ENCODE peak calls at places on chromosome 9, in ten cellular contexts. T is colonic mucosa; Y is M059J; F is CD8-positive, alpha-beta T cell; P is fibroblast of mammary gland; D is mesendoderm; Q is MM.1S; U is T1000; X is NCI-H1417; L is heart right ventricle. G is an unnamed sample.

GRCh38 chr9:84867171-84867570 is 197.6 kb downstream of the NTRK2 start:
- DNase-seq in L (no peak), Q (no peak), U (no peak), T (no peak), X (no peak), Y (no peak), P (no peak), D (no peak), F (no peak), G (no peak)

GRCh38 chr9:35152926-35153325 is 8.9 kb upstream of the UNC13B start:
- DNase-seq in X (no peak), Q (no peak), T (no peak), P (no peak), U (no peak), D (no peak), F (no peak), L (no peak), Y (no peak), G (no peak)

GRCh38 chr9:12680341-12680740 is 12.8 kb upstream of the TYRP1 start:
- DNase-seq in U (no peak), X (no peak), Y (peak; percentile 87), Q (no peak), F (no peak), L (no peak), D (peak; percentile 74), T (no peak), P (no peak), G (peak; percentile 76)

GRCh38 chr9:91643474-91644102 is 220.0 kb upstream of the NFIL3 start:
- DNase-seq in Q (no peak), F (no peak), D (no peak), L (no peak), X (no peak), Y (no peak), P (no peak), T (no peak), U (no peak), G (peak; percentile 13)

GRCh38 chr9:2411459-2412215 is 209.9 kb upstream of the VLDLR start:
- DNase-seq in Y (peak; percentile 86), T (no peak), F (no peak), D (peak; percentile 94), U (no peak), L (no peak), P (no peak), Q (no peak), X (no peak), G (peak; percentile 38)

GRCh38 chr9:137280478-137281344 is 3.2 kb downstream of the TOR4A start:
- DNase-seq in D (peak; percentile 62), X (no peak), P (no peak), U (no peak), L (no peak), F (no peak), Q (no peak), T (peak; percentile 39), Y (no peak), G (no peak)

GRCh38 chr9:76989501-76989900 is 30.0 kb upstream of the FOXB2 start:
- DNase-seq in X (no peak), P (no peak), D (no peak), Y (no peak), L (no peak), F (no peak), T (no peak), Q (no peak), U (no peak), G (no peak)

GRCh38 chr9:108688051-108688450 is 167.7 kb downstream of the ACTL7B start:
- DNase-seq in U (no peak), P (no peak), D (no peak), X (no peak), T (no peak), Q (no peak), F (no peak), L (no peak), Y (no peak), G (no peak)

GRCh38 chr9:71760901-71761300 is 7.4 kb downstream of the CEMIP2 start:
- DNase-seq in F (no peak), P (no peak), Y (no peak), D (peak; percentile 65), Q (no peak), L (no peak), U (no peak), X (peak; percentile 42), T (peak; percentile 60), G (no peak)

GRCh38 chr9:89667730-89668129 is 62.9 kb downstream of the GADD45G start:
- DNase-seq in Q (no peak), Y (no peak), L (no peak), P (no peak), D (peak; percentile 53), U (no peak), T (peak; percentile 75), F (no peak), X (peak; percentile 60), G (no peak)

GRCh38 chr9:108618906-108619550 is 236.8 kb downstream of the ACTL7B start:
- DNase-seq in L (no peak), X (no peak), D (no peak), Y (peak; percentile 83), F (no peak), U (no peak), Q (no peak), T (no peak), P (peak; percentile 36), G (no peak)

GRCh38 chr9:27483576-27483975 is 40.5 kb upstream of the IFNK start:
- DNase-seq in L (no peak), X (no peak), Q (no peak), Y (no peak), F (no peak), T (no peak), P (no peak), D (no peak), U (no peak), G (no peak)

GRCh38 chr9:136339173-136339957 is 12.0 kb downstream of the GPSM1 start:
- DNase-seq in L (no peak), F (no peak), P (peak; percentile 55), Q (peak; percentile 55), X (no peak), D (peak; percentile 79), U (no peak), T (peak; percentile 74), Y (peak; percentile 25), G (peak; percentile 56)

GRCh38 chr9:133821606-133822438 is 83.7 kb upstream of the SARDH start:
- DNase-seq in L (no peak), X (no peak), T (no peak), P (no peak), Q (no peak), F (no peak), Y (no peak), U (no peak), D (no peak), G (no peak)

GRCh38 chr9:87514136-87514535 is 16.5 kb downstream of the DAPK1 start:
- DNase-seq in T (no peak), U (no peak), F (no peak), Y (no peak), D (no peak), Q (no peak), X (no peak), L (no peak), P (no peak), G (no peak)

G was measured in adipocyte.